ENCODE peak calls at places on chromosomes 12 and 14, in nine cellular contexts. P is ovary, Y is A549, D is transverse colon, U is fibroblast of mammary gland, Z is astrocyte of the cerebellum, I is BJ, E is PC-3, J is stomach. T is an unnamed sample.

GRCh38 chr14:89137514-89138163 is 279.4 kb downstream of the FOXN3 start:
- DNase-seq in E (peak), U (peak), D (no peak), Y (peak), P (peak), J (peak), Z (peak), I (peak), T (peak)

GRCh38 chr14:40240456-40240855 is 808.2 kb upstream of the FBXO33 start:
- DNase-seq in Z (peak), I (no peak), Y (no peak), D (no peak), J (no peak), U (peak), E (peak), P (no peak), T (no peak)

GRCh38 chr12:19220205-19220604 is 90.7 kb downstream of the PLEKHA5 start:
- DNase-seq in Y (peak), J (no peak), P (no peak), E (peak), D (no peak), U (peak), I (no peak), Z (peak), T (peak)

GRCh38 chr14:49977126-49977841 is 84.4 kb downstream of the ARF6 start:
- DNase-seq in U (no peak), J (no peak), P (no peak), I (no peak), D (no peak), Z (no peak), E (no peak), Y (no peak), T (no peak)

GRCh38 chr12:122523846-122524718 is 2.7 kb downstream of the RSRC2 start:
- DNase-seq in I (no peak), Z (no peak), J (no peak), U (no peak), Y (no peak), P (no peak), D (no peak), E (no peak), T (no peak)

GRCh38 chr14:26702721-26703250 is 105.0 kb upstream of the NOVA1 start:
- DNase-seq in Z (no peak), P (no peak), I (no peak), D (no peak), Y (peak), J (no peak), E (peak), U (peak), T (no peak)

GRCh38 chr14:93068721-93069120 is 47.0 kb downstream of the ITPK1 start:
- DNase-seq in I (no peak), J (no peak), P (no peak), Y (no peak), Z (no peak), U (no peak), D (no peak), E (no peak), T (no peak)

GRCh38 chr12:22625671-22626251 is 790 bp downstream of the ETNK1 start:
- DNase-seq in D (peak), J (peak), P (peak), I (no peak), Y (peak), E (peak), Z (no peak), U (peak), T (peak)

GRCh38 chr12:4960030-4960429 is 50.3 kb downstream of the KCNA1 start:
- DNase-seq in U (no peak), P (no peak), E (no peak), J (no peak), Y (peak), Z (no peak), D (no peak), I (no peak), T (no peak)

GRCh38 chr14:75578099-75578785 is at the start of gene FLVCR2:
- DNase-seq in I (no peak), E (peak), Z (no peak), U (peak), Y (peak), P (peak), J (peak), D (peak), T (no peak)

GRCh38 chr12:14554281-14555008 is 13.2 kb downstream of the PLBD1 start:
- DNase-seq in I (no peak), U (peak), Y (peak), J (peak), D (peak), P (peak), Z (no peak), E (peak), T (peak)

GRCh38 chr12:49776413-49776812 is 35.1 kb downstream of the TMBIM6 start:
- DNase-seq in Z (peak), P (peak), I (no peak), Y (peak), J (peak), U (peak), D (peak), E (peak), T (peak)

GRCh38 chr12:23810327-23810902 is 139.1 kb downstream of the SOX5 start:
- DNase-seq in Y (no peak), J (no peak), D (no peak), U (no peak), P (no peak), Z (no peak), I (no peak), E (no peak), T (no peak)

GRCh38 chr14:102848830-102849521 is 71.7 kb downstream of the TRAF3 start:
- DNase-seq in E (no peak), Z (no peak), Y (no peak), U (peak), P (no peak), J (peak), I (no peak), D (peak), T (no peak)

GRCh38 chr12:46523863-46524770 is 151.5 kb upstream of the SLC38A2 start:
- DNase-seq in Y (peak), U (peak), D (no peak), Z (peak), J (no peak), E (peak), I (peak), P (no peak), T (peak)

GRCh38 chr12:71746983-71747611 is 7.6 kb upstream of the RAB21 start:
- DNase-seq in P (peak), Y (peak), I (no peak), D (peak), E (peak), U (peak), Z (peak), J (peak), T (no peak)

GRCh38 chr12:120534703-120535655 is 823 bp downstream of the RNF10 start:
- DNase-seq in Y (peak), D (peak), P (peak), Z (peak), U (peak), E (peak), J (peak), I (no peak), T (peak)

GRCh38 chr12:21656931-21657335 is 709 bp downstream of the LDHB start:
- DNase-seq in P (peak), J (peak), I (no peak), Z (no peak), U (peak), D (peak), E (peak), Y (peak), T (peak)

GRCh38 chr12:120944645-120945217 is 33.6 kb upstream of the HNF1A start:
- DNase-seq in Y (peak), I (no peak), J (peak), Z (peak), E (peak), D (peak), U (peak), P (peak), T (no peak)

GRCh38 chr12:53462935-53463334 is 11.0 kb downstream of the PCBP2 start:
- DNase-seq in Z (no peak), P (no peak), Y (no peak), J (no peak), E (no peak), U (no peak), D (no peak), I (no peak), T (no peak)

GRCh38 chr12:130826151-130826801 is 12.8 kb downstream of the STX2 start:
- DNase-seq in J (no peak), D (peak), Z (no peak), P (peak), U (peak), Y (peak), I (no peak), E (peak), T (peak)

GRCh38 chr12:13099066-13099909 is 4.2 kb downstream of the GSG1 start:
- DNase-seq in Y (no peak), D (no peak), I (no peak), U (no peak), E (peak), J (no peak), P (no peak), Z (no peak), T (no peak)

GRCh38 chr12:128578045-128578444 is 245.7 kb downstream of the SLC15A4 start:
- DNase-seq in U (no peak), D (no peak), I (no peak), E (no peak), Z (no peak), P (no peak), Y (no peak), J (no peak), T (no peak)

GRCh38 chr14:32393119-32393518 is 64.0 kb downstream of the AKAP6 start:
- DNase-seq in D (no peak), E (no peak), U (no peak), J (no peak), Y (no peak), I (no peak), P (no peak), Z (no peak), T (no peak)

GRCh38 chr12:29616664-29617409 is 119.4 kb upstream of the OVCH1 start:
- DNase-seq in E (peak), Y (peak), Z (peak), P (no peak), U (peak), D (no peak), I (peak), J (no peak), T (peak)

GRCh38 chr14:103537175-103537990 is 8.4 kb downstream of the TRMT61A start:
- DNase-seq in U (peak), E (no peak), Z (no peak), P (no peak), D (no peak), I (no peak), J (no peak), Y (no peak), T (no peak)

GRCh38 chr12:51941669-51942455 is 9.6 kb upstream of the ACVR1B start:
- DNase-seq in Y (no peak), Z (no peak), J (peak), I (no peak), D (no peak), E (no peak), P (no peak), U (no peak), T (no peak)

GRCh38 chr12:50120521-50120920 is 8.5 kb downstream of the COX14 start:
- DNase-seq in U (no peak), Y (no peak), I (no peak), D (no peak), E (no peak), P (no peak), Z (no peak), J (no peak), T (peak)

GRCh38 chr12:121536058-121536928 is 44.5 kb downstream of the KDM2B start:
- DNase-seq in J (peak), P (peak), D (peak), I (peak), E (no peak), Z (peak), U (peak), Y (peak), T (peak)

GRCh38 chr14:105322791-105323556 is 8.4 kb downstream of the PACS2 start:
- DNase-seq in P (no peak), U (no peak), J (no peak), Z (no peak), Y (no peak), E (no peak), D (no peak), I (no peak), T (no peak)

GRCh38 chr12:69039881-69040280 is 106.9 kb upstream of the CPM start:
- DNase-seq in E (no peak), U (peak), Y (no peak), P (no peak), Z (no peak), D (no peak), J (no peak), I (no peak), T (no peak)

GRCh38 chr12:117439531-117440001 is 78.1 kb upstream of the NOS1 start:
- DNase-seq in U (no peak), I (no peak), D (no peak), Z (no peak), Y (no peak), P (no peak), E (no peak), J (no peak), T (no peak)

GRCh38 chr12:60947533-60947932 is 1312.7 kb upstream of the USP15 start:
- DNase-seq in U (no peak), Z (no peak), D (no peak), P (no peak), J (no peak), Y (no peak), I (no peak), E (no peak), T (no peak)

GRCh38 chr12:93520454-93520853 is 52.0 kb upstream of the SOCS2 start:
- DNase-seq in E (no peak), Z (no peak), J (no peak), U (no peak), I (no peak), P (no peak), Y (no peak), D (no peak), T (no peak)

DNA sequence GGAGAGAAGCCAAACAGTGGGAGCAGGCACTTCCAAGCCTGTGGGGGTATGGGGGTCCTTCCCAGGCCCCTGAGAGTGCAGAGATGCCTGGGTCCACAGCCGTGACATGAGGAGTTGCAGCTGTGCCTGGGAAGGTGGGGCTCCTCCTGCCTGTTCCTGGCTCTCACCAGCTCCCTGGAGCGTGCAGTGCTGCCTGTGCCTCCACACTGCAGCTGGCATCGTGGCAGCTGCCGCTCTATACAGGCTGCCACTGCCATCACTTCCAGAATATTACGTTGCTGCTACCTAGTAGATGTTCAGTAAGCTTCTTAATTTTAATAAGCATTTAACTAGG is 223.7 kb downstream of the KCNC2 start:
- DNase-seq in Z (no peak), P (no peak), E (no peak), U (no peak), I (no peak), Y (no peak), J (no peak), D (no peak), T (no peak)
- H3K4me3 ChIP-seq in Z (no peak), P (no peak), E (no peak), U (no peak), I (no peak), Y (no peak), J (no peak), D (no peak), T (no peak)

DNA sequence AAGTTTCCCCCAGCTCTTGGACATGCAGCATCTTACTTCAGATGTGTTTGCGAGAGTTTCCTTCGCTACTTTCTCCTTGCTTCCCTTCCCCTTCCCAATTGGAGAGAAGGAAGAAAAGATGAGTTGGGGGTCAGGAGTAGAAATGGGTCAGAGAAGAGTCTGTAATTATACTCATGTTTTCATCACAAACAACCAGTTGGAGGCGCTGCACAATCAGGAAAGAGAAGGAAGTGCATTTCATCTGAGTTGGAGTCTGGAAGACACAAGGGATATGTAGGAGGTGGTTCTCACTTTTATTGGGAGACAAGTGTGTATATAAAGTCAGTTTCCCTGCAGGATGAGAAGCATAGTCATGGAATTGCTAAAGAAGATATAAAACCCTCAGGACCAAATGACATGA is 31.3 kb upstream of the VSX2 start:
- DNase-seq in P (no peak), U (peak), Y (peak), E (peak), J (no peak), D (no peak), Z (no peak), I (no peak), T (no peak)
- TF ChIP-seq CTCF in P (no peak), U (peak), Y (no peak), E (peak), J (no peak), D (no peak), Z (no peak), I (no peak), T (peak)

DNA sequence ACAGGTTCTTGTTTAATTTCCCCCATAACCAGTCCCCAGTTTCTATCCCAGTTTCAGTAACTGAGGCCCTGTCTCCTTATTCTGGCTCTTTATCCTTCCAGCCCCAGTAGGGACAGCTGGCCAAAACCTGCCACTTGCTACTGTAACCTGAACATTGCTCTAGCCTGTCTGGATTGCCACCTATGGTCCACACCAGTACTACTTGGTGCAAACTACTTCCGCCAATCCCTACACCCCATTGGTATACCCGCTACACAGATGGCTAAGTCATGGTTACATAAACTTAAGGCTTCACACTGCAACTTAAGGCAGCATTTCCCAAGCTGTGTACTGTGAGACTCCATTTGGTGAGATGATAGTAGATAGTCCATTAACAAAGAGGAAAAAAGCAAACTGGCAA is 20.3 kb upstream of the C12orf76 start:
- DNase-seq in E (no peak), Y (no peak), Z (no peak), D (no peak), I (no peak), P (no peak), J (no peak), U (no peak), T (no peak)
- H3K4me3 ChIP-seq in E (no peak), Y (no peak), Z (no peak), D (no peak), I (no peak), P (no peak), J (no peak), U (no peak), T (no peak)

DNA sequence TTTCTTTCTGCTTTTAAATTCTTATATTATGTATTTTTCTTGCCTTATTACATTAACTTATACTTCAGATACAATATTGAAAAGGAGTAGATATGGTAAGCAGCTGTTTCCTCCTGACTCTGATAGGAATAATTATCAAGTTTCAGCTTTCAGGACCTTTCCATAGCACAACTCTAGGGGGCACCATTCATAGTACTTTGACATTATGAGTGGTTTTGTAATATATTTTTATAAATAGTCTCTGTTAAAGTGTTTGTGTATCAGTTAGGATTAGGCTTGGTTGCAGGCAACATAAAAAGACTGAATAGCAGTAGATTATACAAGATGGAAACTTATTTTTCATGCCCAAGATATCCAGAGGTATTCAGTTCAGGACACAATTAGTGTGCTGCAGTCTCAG is 27.9 kb upstream of the PARP11 start:
- DNase-seq in D (no peak), E (no peak), J (no peak), Y (no peak), I (no peak), Z (no peak), U (no peak), P (no peak), T (no peak)
- TF ChIP-seq CTCF in D (no peak), E (no peak), J (no peak), Y (no peak), I (no peak), Z (no peak), U (no peak), P (no peak), T (no peak)

GRCh38 chr14:29649170-29649569 is 278.5 kb downstream of the PRKD1 start:
- DNase-seq in Y (no peak), P (no peak), J (no peak), U (no peak), E (no peak), I (no peak), Z (no peak), D (no peak), T (no peak)

GRCh38 chr14:29648045-29648444 is 279.6 kb downstream of the PRKD1 start:
- DNase-seq in Z (no peak), Y (no peak), E (no peak), I (no peak), J (no peak), D (no peak), U (peak), P (no peak), T (no peak)

GRCh38 chr14:29645117-29645516 is 282.5 kb downstream of the PRKD1 start:
- DNase-seq in I (no peak), P (no peak), E (no peak), D (no peak), Y (no peak), Z (no peak), J (no peak), U (peak), T (no peak)

DNA sequence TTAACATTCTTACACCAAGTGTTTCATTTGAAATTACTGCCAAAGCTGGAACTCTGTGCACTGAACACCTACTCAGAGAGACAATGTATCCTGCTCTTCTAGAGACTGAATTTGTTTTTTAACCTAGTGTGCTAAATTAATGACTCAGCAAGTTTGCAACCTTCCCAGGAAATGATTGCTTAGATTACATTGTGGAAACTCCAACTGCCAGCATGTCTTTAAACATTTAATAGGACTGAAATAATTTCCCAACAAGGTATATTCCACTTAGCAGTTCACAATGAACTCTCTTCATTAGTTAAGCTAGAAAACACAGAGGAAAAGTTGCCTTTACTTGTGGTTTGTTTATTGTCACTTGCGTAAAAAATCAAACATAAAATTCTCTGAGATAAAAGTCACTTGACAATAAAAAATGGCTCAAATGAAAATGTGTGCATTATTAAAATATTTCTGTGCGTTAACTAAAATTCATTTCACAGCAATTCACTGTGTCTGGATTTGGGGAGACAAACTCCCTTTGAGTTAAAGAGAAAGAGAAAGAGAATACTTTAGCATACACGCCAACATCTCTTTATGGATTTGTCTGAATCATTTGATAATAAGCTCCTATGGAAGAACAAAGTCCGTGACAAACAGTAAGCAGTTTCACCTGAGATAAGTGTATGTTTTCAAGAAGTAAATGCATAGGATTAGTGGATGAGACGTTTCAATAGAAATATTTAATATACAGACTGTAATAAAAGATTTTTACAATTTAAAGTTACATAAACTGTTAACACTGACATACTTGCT is 284.0 kb downstream of the PRKD1 start:
- DNase-seq in D (no peak), U (peak), P (no peak), E (no peak), J (no peak), Y (peak), I (no peak), Z (peak), T (no peak)
- H3K4me3 ChIP-seq in D (no peak), U (no peak), P (no peak), E (no peak), J (no peak), Y (no peak), I (no peak), Z (no peak), T (no peak)